ENCODE peak calls at places on chromosomes 16 and 17, in four cellular contexts. L is neuronal stem cell, R is aorta, Y is GM23248. K is an unnamed sample.

GRCh38 chr16:73054732-73055481 is 7.0 kb upstream of the ZFHX3 start:
- DNase-seq in L (no peak), R (no peak), Y (peak; percentile 58), K (no peak)

GRCh38 chr16:46658925-46659324 is 30.1 kb downstream of the VPS35 start:
- DNase-seq in L (no peak), R (peak; percentile 76), Y (no peak), K (peak; percentile 71)

GRCh38 chr17:4469552-4469951 is 29.1 kb upstream of the SPNS2 start:
- DNase-seq in L (no peak), R (no peak), Y (no peak), K (no peak)

GRCh38 chr17:6290488-6291196 is 144.3 kb downstream of the AIPL1 start:
- DNase-seq in L (no peak), R (no peak), Y (no peak), K (no peak)

GRCh38 chr16:69465083-69465721 is 40.8 kb downstream of the CYB5B start:
- DNase-seq in L (no peak), R (no peak), Y (no peak), K (no peak)

GRCh38 chr16:7405166-7405565 is 72.5 kb downstream of the RBFOX1 start:
- DNase-seq in L (peak; percentile 11), R (no peak), Y (no peak), K (peak; percentile 80)

GRCh38 chr16:66295191-66295590 is 71.3 kb upstream of the CDH5 start:
- DNase-seq in L (no peak), R (no peak), Y (no peak), K (no peak)

GRCh38 chr16:29779474-29779873 is 1.4 kb downstream of the ZG16 start:
- DNase-seq in L (no peak), R (no peak), Y (no peak), K (no peak)

GRCh38 chr17:57603541-57603940 is 141.6 kb downstream of the CCDC182 start:
- DNase-seq in L (no peak), R (no peak), Y (no peak), K (no peak)

GRCh38 chr17:45230787-45231480 is 9.2 kb downstream of the FMNL1 start:
- DNase-seq in L (no peak), R (no peak), Y (peak; percentile 85), K (no peak)

GRCh38 chr17:68589086-68589485 is 12.1 kb downstream of the FAM20A start:
- DNase-seq in L (no peak), R (no peak), Y (no peak), K (no peak)

GRCh38 chr17:68588362-68588761 is 12.8 kb downstream of the FAM20A start:
- DNase-seq in L (no peak), R (no peak), Y (no peak), K (no peak)

GRCh38 chr17:68587026-68587425 is 14.1 kb downstream of the FAM20A start:
- DNase-seq in L (no peak), R (no peak), Y (no peak), K (no peak)

GRCh38 chr17:68585643-68586042 is 15.5 kb downstream of the FAM20A start:
- DNase-seq in L (no peak), R (no peak), Y (peak; percentile 51), K (no peak)

DNA sequence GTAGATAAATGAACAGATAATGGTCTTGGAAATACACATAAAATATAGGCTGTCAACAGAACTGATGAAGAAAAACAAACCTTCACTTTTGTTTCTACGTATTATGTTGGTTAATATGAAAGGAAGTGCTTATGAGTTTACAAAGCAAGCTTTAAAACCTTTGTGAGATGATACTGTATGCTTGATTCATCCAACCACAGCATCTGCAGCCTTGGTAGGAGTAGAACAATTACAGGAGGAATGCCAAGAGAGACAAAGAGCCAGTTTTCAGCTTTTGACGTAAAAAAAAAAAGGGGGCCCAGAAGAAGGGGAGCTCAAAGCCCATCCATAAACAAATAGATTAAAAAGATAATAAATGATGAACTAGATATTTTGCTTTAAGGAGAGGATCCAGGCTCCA is 13.3 kb downstream of the FAM20A start:
- DNase-seq in L (no peak), R (no peak), Y (peak; percentile 56), K (no peak)
- H3K27ac ChIP-seq in L (no peak overlapping the region), R (no peak overlapping the region), Y (peak overlapping the region; percentile 35), K (no peak overlapping the region)

DNA sequence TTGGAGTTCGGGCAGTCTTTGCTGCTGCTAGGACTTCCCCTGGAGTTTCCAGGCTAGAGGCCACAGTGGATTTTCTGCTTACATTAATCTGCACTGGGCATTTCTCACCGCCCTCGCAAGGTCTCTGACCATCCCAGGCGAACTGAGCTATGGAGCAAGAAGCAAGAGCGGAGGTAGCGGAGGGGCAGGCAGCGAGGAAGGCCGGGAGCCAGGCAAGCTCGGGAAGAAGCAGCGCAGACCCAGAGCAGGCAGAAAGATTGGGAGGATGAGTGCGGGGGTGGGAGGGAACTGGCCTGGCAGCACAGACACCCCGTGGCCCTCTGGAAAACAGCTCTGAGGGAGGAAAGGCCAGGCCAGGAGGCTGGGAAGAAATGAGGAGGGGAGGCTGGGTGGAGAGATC is 3.8 kb downstream of the COTL1 start:
- DNase-seq in L (no peak), R (no peak), Y (no peak), K (no peak)
- H3K4me1 ChIP-seq in L (peaks cover 26% of the 10 kb centered on the region), R (peaks cover 2% of the 10 kb centered on the region), Y (peaks cover 11% of the 10 kb centered on the region), K (peaks cover 62% of the 10 kb centered on the region)

GRCh38 chr16:1929105-1929504 is 10.9 kb upstream of the HS3ST6 start:
- DNase-seq in L (no peak), R (no peak), Y (peak; percentile 66), K (no peak)
- H3K27ac ChIP-seq in L (no peak overlapping the region), R (no peak overlapping the region), Y (no peak overlapping the region), K (peak overlapping the region; percentile 80)

DNA sequence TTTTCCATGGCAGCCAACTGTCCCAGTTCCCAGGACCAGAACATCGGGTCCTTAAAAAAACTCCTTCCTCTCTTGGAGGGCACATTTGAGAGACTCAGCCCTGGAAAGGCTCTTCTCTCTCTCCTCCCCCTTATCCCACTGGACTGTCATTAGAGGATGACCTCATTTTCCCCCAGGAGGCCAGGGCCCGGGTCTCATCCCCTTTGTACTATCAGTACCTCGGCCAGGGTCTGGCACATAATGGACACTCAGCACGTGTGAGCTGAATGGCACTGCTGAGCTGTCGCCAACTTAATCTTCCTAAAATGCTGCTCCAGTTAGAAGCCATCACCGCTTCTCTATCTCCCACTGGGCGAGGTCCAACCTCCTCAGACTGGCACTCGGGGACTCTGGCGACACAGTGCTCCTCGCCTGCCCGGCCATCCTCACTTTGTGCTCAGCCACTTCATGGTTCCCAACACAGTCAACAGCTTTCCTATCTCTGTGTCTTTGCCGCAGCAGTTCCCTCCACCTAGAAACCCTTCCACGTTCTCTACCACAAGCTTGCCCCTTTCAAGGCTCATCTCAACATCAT is 3.6 kb upstream of the RHBDL3 start:
- DNase-seq in L (no peak), R (no peak), Y (no peak), K (peak; percentile 30)
- H3K4me1 ChIP-seq in L (peaks cover 31% of the 10 kb centered on the region), R (no peaks in the 10 kb centered on the region), Y (no peaks in the 10 kb centered on the region), K (peaks cover 15% of the 10 kb centered on the region)

DNA sequence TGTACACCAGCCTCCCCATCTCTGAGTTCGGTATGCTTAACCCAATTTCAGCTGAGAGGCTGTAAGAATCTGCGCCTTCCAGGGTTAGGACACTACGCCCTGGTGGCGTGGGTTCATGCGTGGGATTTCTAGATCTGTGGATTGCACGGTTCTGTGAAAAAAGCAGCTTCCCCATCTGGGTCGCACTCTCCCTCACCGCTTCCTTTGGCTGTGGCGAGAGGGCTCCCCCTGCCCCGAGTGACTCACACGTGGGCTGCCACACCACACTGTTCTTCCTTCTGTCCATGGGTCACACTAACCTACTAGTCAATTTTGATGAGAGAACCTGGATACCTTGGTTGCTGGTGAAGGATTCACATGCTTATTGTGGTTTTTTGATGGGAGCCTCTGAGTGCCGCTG is 256.0 kb upstream of the MAF start:
- DNase-seq in L (no peak), R (no peak), Y (no peak), K (no peak)
- H3K27ac ChIP-seq in L (no peak overlapping the region), R (no peak overlapping the region), Y (no peak overlapping the region), K (no peak overlapping the region)

GRCh38 chr16:68284847-68285246 is 20.5 kb downstream of the SLC7A6 start:
- DNase-seq in L (no peak), R (no peak), Y (no peak), K (no peak)
- H3K4me1 ChIP-seq in L (no peaks in the 10 kb centered on the region), R (no peaks in the 10 kb centered on the region), Y (peaks cover 30% of the 10 kb centered on the region), K (peaks cover 67% of the 10 kb centered on the region)

GRCh38 chr17:28325221-28325620 is 6.2 kb downstream of the TMEM97 start:
- DNase-seq in L (no peak), R (no peak), Y (no peak), K (no peak)
- H3K27ac ChIP-seq in L (peak overlapping the region; percentile 17), R (no peak overlapping the region), Y (no peak overlapping the region), K (no peak overlapping the region)

GRCh38 chr17:77379837-77380236 is 239.1 kb downstream of the SEC14L1 start:
- DNase-seq in L (no peak), R (no peak), Y (no peak), K (no peak)

GRCh38 chr17:77381185-77381700 is 240.5 kb downstream of the SEC14L1 start:
- DNase-seq in L (no peak), R (no peak), Y (no peak), K (no peak)

GRCh38 chr17:77381731-77382130 is 241.0 kb downstream of the SEC14L1 start:
- DNase-seq in L (no peak), R (no peak), Y (no peak), K (no peak)

GRCh38 chr17:77379065-77379428 is 238.3 kb downstream of the SEC14L1 start:
- DNase-seq in L (no peak), R (no peak), Y (no peak), K (no peak)

GRCh38 chr17:77380411-77381184 is 239.8 kb downstream of the SEC14L1 start:
- DNase-seq in L (no peak), R (no peak), Y (no peak), K (no peak)
- H3K4me1 ChIP-seq in L (peaks cover 54% of the 10 kb centered on the region), R (no peaks in the 10 kb centered on the region), Y (peaks cover 38% of the 10 kb centered on the region), K (peaks cover 95% of the 10 kb centered on the region)

GRCh38 chr17:43832168-43832975 is 574 bp downstream of the MPP3 start:
- DNase-seq in L (no peak), R (peak; percentile 66), Y (peak; percentile 91), K (peak; percentile 69)
- H3K27ac ChIP-seq in L (no peak overlapping the region), R (no peak overlapping the region), Y (peak overlapping the region; percentile 23), K (peak overlapping the region; percentile 73)

DNA sequence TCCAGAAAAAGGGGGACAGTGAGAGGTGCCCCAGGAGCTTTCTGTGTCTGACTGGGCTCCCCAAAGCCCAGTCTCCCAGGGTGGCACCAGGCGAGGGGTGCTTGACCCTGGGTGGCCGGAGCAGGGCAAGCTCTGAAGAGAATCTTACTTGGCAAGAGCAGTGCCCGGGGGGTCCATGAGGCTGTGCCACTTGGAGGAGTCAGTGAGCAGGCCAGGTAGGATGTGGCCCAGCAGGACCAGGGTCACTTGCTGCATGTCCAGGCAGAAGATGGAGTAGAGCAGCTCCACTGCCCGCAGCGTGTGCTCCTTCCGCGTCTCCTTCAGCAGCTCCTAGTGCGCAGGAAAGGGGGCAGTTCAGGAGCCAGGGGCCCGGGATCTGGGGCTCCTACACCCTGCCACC is 7.3 kb downstream of the CSF3 start:
- DNase-seq in L (no peak), R (no peak), Y (no peak), K (no peak)
- H3K4me1 ChIP-seq in L (peaks cover 11% of the 10 kb centered on the region), R (no peaks in the 10 kb centered on the region), Y (peaks cover 51% of the 10 kb centered on the region), K (peaks cover 85% of the 10 kb centered on the region)